ENCODE peak calls at places on chromosomes 4 and X, in five cellular contexts. G, H, M, X and D are unnamed samples. For H3K4me1, the result is how much of the 10 kb centered on the place peaks cover.

GRCh38 chr4:182547435-182547834 is 304.2 kb downstream of the TENM3 start:
- DNase-seq in G (no peak), M (no peak), H (no peak), X (no peak), D (no peak)

GRCh38 chrX:120316587-120317283 is 5.5 kb upstream of the TMEM255A start:
- DNase-seq in G (no peak), M (no peak), X (no peak), H (peak), D (no peak)

GRCh38 chrX:47247999-47248320 is 15.2 kb downstream of the USP11 start:
- DNase-seq in X (no peak), G (no peak), M (no peak), H (no peak), D (no peak)

GRCh38 chrX:152276277-152276676 is 137.9 kb upstream of the MAGEA10 start:
- DNase-seq in G (no peak), H (no peak), M (no peak), X (no peak), D (no peak)

GRCh38 chr4:84639143-84639542 is 56.2 kb downstream of the CDS1 start:
- DNase-seq in G (no peak), H (no peak), X (no peak), M (no peak), D (no peak)

GRCh38 chr4:41009411-41009810 is 204.9 kb downstream of the APBB2 start:
- DNase-seq in H (peak), G (no peak), X (no peak), M (no peak), D (no peak)

GRCh38 chrX:13778916-13779315 is 38.0 kb downstream of the GPM6B start:
- DNase-seq in M (no peak), X (no peak), G (no peak), H (peak), D (no peak)

GRCh38 chr4:13092702-13093101 is 391.4 kb downstream of the RAB28 start:
- DNase-seq in G (no peak), H (no peak), M (no peak), X (no peak), D (no peak)

GRCh38 chr4:8015512-8015911 is 75.9 kb upstream of the AFAP1 start:
- DNase-seq in M (no peak), H (peak), X (no peak), G (no peak), D (no peak)

GRCh38 chrX:104270916-104271512 is 16.3 kb upstream of the ESX1 start:
- DNase-seq in M (no peak), X (peak), G (no peak), H (peak), D (peak)

DNA sequence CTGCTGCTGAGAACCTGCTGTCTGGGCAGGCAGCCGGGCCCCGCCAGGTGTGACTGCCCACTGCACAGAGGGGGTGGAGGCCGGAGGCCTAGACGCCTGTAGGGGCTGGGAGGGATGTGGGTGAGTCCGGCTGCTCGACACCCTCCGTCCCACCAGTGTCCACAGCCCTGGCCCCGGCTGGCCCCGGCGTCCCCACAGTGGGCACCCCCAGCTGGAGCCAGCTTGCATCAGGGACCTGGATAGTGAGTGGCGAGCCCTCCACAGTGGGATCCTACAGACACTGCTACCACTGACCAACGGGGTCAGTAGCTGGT is 34.7 kb upstream of the SPON2 start:
- DNase-seq in M (no peak), G (peak), X (peak), H (no peak), D (no peak)
- H3K4me1 ChIP-seq in M (under half), G (under half), X (half or more), H (under half), D (half or more)

GRCh38 chrX:107716045-107716684 is 59.4 kb downstream of the TSC22D3 start:
- DNase-seq in H (peak), X (no peak), G (no peak), M (no peak), D (peak)

GRCh38 chrX:107714196-107714811 is 61.3 kb downstream of the TSC22D3 start:
- DNase-seq in G (no peak), H (no peak), M (no peak), X (no peak), D (peak)

GRCh38 chrX:107718156-107718621 is 57.4 kb downstream of the TSC22D3 start:
- DNase-seq in H (peak), G (no peak), X (no peak), M (no peak), D (peak)

GRCh38 chrX:107715331-107716044 is 60.1 kb downstream of the TSC22D3 start:
- DNase-seq in X (no peak), H (peak), G (no peak), M (no peak), D (peak)

GRCh38 chrX:107716816-107717700 is 58.5 kb downstream of the TSC22D3 start:
- DNase-seq in X (peak), G (no peak), M (peak), H (peak), D (peak)
- H3K4me1 ChIP-seq in X (half or more), G (under half), M (under half), H (under half), D (under half)

GRCh38 chr4:153741529-153741928 is 18.3 kb downstream of the RNF175 start:
- DNase-seq in G (no peak), X (no peak), M (no peak), H (no peak), D (no peak)

GRCh38 chr4:153750197-153750817 is 9.5 kb downstream of the RNF175 start:
- DNase-seq in X (no peak), M (no peak), H (peak), G (no peak), D (peak)

GRCh38 chr4:153748378-153748777 is 11.4 kb downstream of the RNF175 start:
- DNase-seq in G (peak), M (no peak), X (no peak), H (peak), D (no peak)

GRCh38 chr4:153747406-153747805 is 12.4 kb downstream of the RNF175 start:
- DNase-seq in M (no peak), G (no peak), H (no peak), X (no peak), D (no peak)
- H3K4me1 ChIP-seq in M (under half), G (under half), H (under half), X (under half), D (under half)

GRCh38 chr4:78627966-78628678 is 76.6 kb downstream of the ANXA3 start:
- DNase-seq in H (no peak), M (no peak), X (no peak), G (no peak), D (no peak)
- H3K4me1 ChIP-seq in H (under half), M (under half), X (under half), G (under half), D (under half)